ENCODE peak calls at places on chromosomes 13 and 19, in eight cellular contexts. H is esophagus squamous epithelium, V is uterus, G is HCT116, N is IMR-90, S is GM12878, O is ovary, M is A549. Y is an unnamed sample.

GRCh38 chr19:2552859-2553258 is 76.9 kb downstream of the GADD45B start:
- DNase-seq in O (no peak), N (no peak), H (no peak), V (no peak), M (no peak), G (no peak), S (peak), Y (peak)

GRCh38 chr13:97222934-97223710 is 989 bp downstream of the MBNL2 start:
- DNase-seq in H (no peak), S (no peak), M (no peak), V (no peak), O (no peak), N (no peak), G (no peak), Y (no peak)

GRCh38 chr13:106523566-106523965 is 11.9 kb downstream of the EFNB2 start:
- DNase-seq in S (no peak), G (no peak), V (no peak), N (no peak), M (no peak), O (no peak), H (no peak), Y (no peak)

GRCh38 chr13:95858286-95859075 is 181.5 kb downstream of the DNAJC3 start:
- DNase-seq in S (no peak), M (no peak), G (no peak), N (peak), H (no peak), O (no peak), V (no peak), Y (no peak)

GRCh38 chr13:59343993-59344780 is 819.5 kb downstream of the DIAPH3 start:
- DNase-seq in M (no peak), S (no peak), N (no peak), O (no peak), H (no peak), V (no peak), G (no peak), Y (no peak)

GRCh38 chr19:648305-648704 is 8.6 kb downstream of the FGF22 start:
- DNase-seq in S (no peak), O (no peak), M (no peak), G (no peak), H (no peak), N (no peak), V (no peak), Y (no peak)

GRCh38 chr13:95553271-95553588 is 710 bp downstream of the CLDN10 start:
- DNase-seq in V (no peak), M (no peak), S (no peak), O (no peak), G (no peak), N (no peak), H (no peak), Y (no peak)

GRCh38 chr19:39498262-39499081 is at the start of gene DLL3:
- DNase-seq in G (no peak), V (no peak), N (peak), O (no peak), S (no peak), M (no peak), H (no peak), Y (no peak)

GRCh38 chr13:111204438-111205177 is 89.5 kb downstream of the ARHGEF7 start:
- DNase-seq in G (no peak), M (no peak), S (no peak), H (no peak), O (peak), V (peak), N (peak), Y (no peak)

GRCh38 chr19:14006766-14007562 is 844 bp upstream of the RFX1 start:
- DNase-seq in N (no peak), M (peak), H (no peak), G (no peak), S (no peak), O (peak), V (no peak), Y (no peak)

GRCh38 chr19:2231621-2232221 is 4.4 kb downstream of the PLEKHJ1 start:
- DNase-seq in M (no peak), H (no peak), S (no peak), V (no peak), N (no peak), O (no peak), G (no peak), Y (no peak)

GRCh38 chr13:76293346-76293745 is 592.9 kb downstream of the KCTD12 start:
- DNase-seq in O (no peak), G (no peak), M (no peak), S (no peak), H (no peak), N (peak), V (no peak), Y (no peak)

GRCh38 chr13:59479629-59480028 is 684.1 kb downstream of the DIAPH3 start:
- DNase-seq in S (no peak), G (no peak), O (no peak), H (no peak), N (no peak), V (no peak), M (no peak), Y (no peak)

GRCh38 chr13:108897955-108898354 is 268.5 kb downstream of the MYO16 start:
- DNase-seq in M (no peak), H (no peak), N (peak), V (no peak), S (no peak), O (no peak), G (no peak), Y (no peak)

GRCh38 chr13:109778102-109778542 is 8.3 kb downstream of the IRS2 start:
- DNase-seq in H (no peak), N (peak), S (no peak), G (no peak), M (no peak), V (no peak), O (no peak), Y (no peak)

GRCh38 chr13:81408647-81409046 is 1067.7 kb upstream of the SPRY2 start:
- DNase-seq in M (no peak), S (no peak), H (no peak), N (no peak), O (no peak), G (no peak), V (no peak), Y (no peak)

GRCh38 chr13:106277483-106278154 is 257.8 kb downstream of the EFNB2 start:
- DNase-seq in H (no peak), O (no peak), V (no peak), G (no peak), S (no peak), M (no peak), N (no peak), Y (no peak)

GRCh38 chr19:33712268-33712667 is 84.4 kb upstream of the KCTD15 start:
- DNase-seq in N (no peak), O (no peak), S (no peak), M (no peak), V (no peak), G (no peak), H (no peak), Y (no peak)

GRCh38 chr13:101627556-101627943 is 175.1 kb downstream of the ITGBL1 start:
- DNase-seq in S (no peak), G (no peak), H (no peak), N (peak), M (no peak), V (no peak), O (no peak), Y (no peak)

GRCh38 chr13:110244096-110244830 is 62.7 kb downstream of the COL4A1 start:
- DNase-seq in S (no peak), G (no peak), O (no peak), H (no peak), M (no peak), N (peak), V (peak), Y (no peak)

GRCh38 chr13:23380534-23380933 is 53.0 kb downstream of the SACS start:
- DNase-seq in G (no peak), V (no peak), S (no peak), N (peak), O (no peak), M (no peak), H (no peak), Y (no peak)

GRCh38 chr19:39497850-39498261 is 891 bp upstream of the DLL3 start:
- DNase-seq in N (peak), G (no peak), H (no peak), V (no peak), O (peak), M (no peak), S (no peak), Y (no peak)

GRCh38 chr13:40539954-40540706 is 126.3 kb downstream of the FOXO1 start:
- DNase-seq in V (no peak), N (peak), O (no peak), G (peak), M (peak), S (no peak), H (no peak), Y (no peak)

GRCh38 chr19:31179471-31179852 is 169.8 kb downstream of the TSHZ3 start:
- DNase-seq in H (no peak), S (no peak), G (no peak), V (no peak), N (no peak), M (no peak), O (no peak), Y (no peak)

GRCh38 chr13:51453959-51454703 is 1.3 kb upstream of the INTS6 start:
- DNase-seq in N (peak), G (no peak), H (no peak), O (peak), M (no peak), V (peak), S (no peak), Y (no peak)

GRCh38 chr13:37715606-37716015 is 117.0 kb upstream of the POSTN start:
- DNase-seq in V (no peak), G (no peak), S (no peak), O (no peak), M (no peak), N (peak), H (no peak), Y (no peak)

GRCh38 chr13:113664751-113665581 is 2.1 kb upstream of the GRK1 start:
- DNase-seq in V (peak), G (no peak), O (peak), H (no peak), M (no peak), N (no peak), S (no peak), Y (no peak)

GRCh38 chr13:23350009-23350408 is 83.5 kb downstream of the SACS start:
- DNase-seq in G (no peak), N (no peak), M (peak), S (no peak), H (no peak), O (no peak), V (no peak), Y (no peak)

GRCh38 chr13:23462815-23463559 is 29.5 kb upstream of the SACS start:
- DNase-seq in O (no peak), M (no peak), N (peak), S (no peak), G (no peak), H (no peak), V (no peak), Y (no peak)

GRCh38 chr19:53906211-53907192 is 2.6 kb upstream of the CACNG7 start:
- DNase-seq in O (peak), N (no peak), H (no peak), M (peak), V (no peak), S (no peak), G (no peak), Y (peak)

GRCh38 chr19:35136977-35137702 is 1.5 kb upstream of the FXYD1 start:
- DNase-seq in S (no peak), N (no peak), G (no peak), H (no peak), O (no peak), M (no peak), V (no peak), Y (no peak)

GRCh38 chr13:39501711-39502324 is 101.2 kb downstream of the LHFPL6 start:
- DNase-seq in N (no peak), H (no peak), V (no peak), M (no peak), O (no peak), S (no peak), G (no peak), Y (no peak)

GRCh38 chr19:29247912-29248311 is 35.0 kb upstream of the UQCRFS1 start:
- DNase-seq in S (no peak), G (no peak), N (no peak), H (no peak), M (no peak), V (no peak), O (no peak), Y (no peak)

GRCh38 chr13:23488442-23488841 is 54.9 kb upstream of the SACS start:
- DNase-seq in N (peak), V (no peak), O (no peak), H (no peak), G (no peak), M (no peak), S (no peak), Y (no peak)

GRCh38 chr19:36379510-36379819 is 464 bp upstream of the ZFP14 start:
- DNase-seq in G (no peak), M (no peak), H (no peak), N (no peak), S (no peak), O (no peak), V (no peak), Y (no peak)

GRCh38 chr19:40524133-40524549 is 52.5 kb upstream of the SHKBP1 start:
- DNase-seq in M (no peak), O (no peak), V (no peak), N (no peak), S (no peak), H (no peak), G (no peak), Y (no peak)

GRCh38 chr13:77776704-77777103 is 79.2 kb downstream of the SLAIN1 start:
- DNase-seq in V (no peak), S (no peak), O (no peak), H (no peak), M (no peak), G (no peak), N (no peak), Y (no peak)

GRCh38 chr13:77774181-77774580 is 76.7 kb downstream of the SLAIN1 start:
- DNase-seq in H (no peak), V (no peak), S (no peak), N (no peak), M (no peak), G (no peak), O (no peak), Y (no peak)

GRCh38 chr13:77784531-77784930 is 87.0 kb downstream of the SLAIN1 start:
- DNase-seq in M (no peak), H (no peak), S (no peak), G (no peak), N (no peak), V (no peak), O (no peak), Y (no peak)

GRCh38 chr13:77781804-77782203 is 84.3 kb downstream of the SLAIN1 start:
- DNase-seq in N (no peak), M (no peak), G (no peak), H (no peak), S (no peak), V (no peak), O (no peak), Y (no peak)

GRCh38 chr13:77779461-77780272 is 82.2 kb downstream of the SLAIN1 start:
- DNase-seq in V (peak), S (peak), M (peak), G (peak), H (no peak), N (peak), O (no peak), Y (peak)
- TF ChIP-seq POLR2A in V (no peak), S (no peak), M (no peak), G (no peak), H (no peak), N (no peak), O (no peak), Y (no peak)

DNA sequence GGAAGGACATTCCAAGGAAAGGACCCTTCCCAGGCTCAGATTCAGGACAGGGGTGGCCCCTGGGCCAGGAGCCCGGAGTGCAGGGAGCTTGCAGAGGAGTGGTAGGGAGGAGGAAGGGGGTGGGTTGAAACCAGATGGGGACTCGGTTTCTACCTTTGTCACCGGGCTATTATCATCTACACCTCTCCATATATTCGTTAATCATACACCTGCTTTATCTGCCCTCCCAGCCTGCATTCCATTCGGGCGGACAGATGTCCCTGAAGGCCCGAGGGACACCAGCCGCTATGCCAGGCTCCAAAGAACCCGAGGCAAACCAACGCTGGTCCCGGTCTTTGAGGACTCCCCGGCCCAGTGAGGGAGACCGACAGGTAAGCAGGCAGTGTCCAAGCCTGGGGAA is 15.5 kb upstream of the MYH14 start:
- DNase-seq in S (no peak), V (no peak), M (no peak), N (no peak), G (no peak), O (no peak), H (no peak), Y (no peak)
- TF ChIP-seq POLR2A in S (no peak), V (no peak), M (no peak), N (no peak), G (no peak), O (no peak), H (no peak), Y (no peak)

GRCh38 chr19:5141926-5142724 is 173.2 kb downstream of the KDM4B start:
- DNase-seq in N (no peak), S (no peak), O (no peak), H (no peak), M (no peak), V (no peak), G (no peak), Y (no peak)
- TF ChIP-seq POLR2A in N (no peak), S (peak), O (no peak), H (no peak), M (no peak), V (no peak), G (no peak), Y (peak)

GRCh38 chr19:8505680-8506401 is 3.4 kb upstream of the PRAM1 start:
- DNase-seq in N (peak), V (peak), O (peak), G (no peak), H (no peak), S (no peak), M (peak), Y (peak)
- TF ChIP-seq POLR2A in N (no peak), V (no peak), O (no peak), G (peak), H (no peak), S (peak), M (no peak), Y (no peak)

GRCh38 chr19:55158848-55159793 is 1.6 kb upstream of the TNNI3 start:
- DNase-seq in M (peak), H (no peak), G (no peak), V (no peak), N (no peak), S (no peak), O (no peak), Y (no peak)
- TF ChIP-seq POLR2A in M (no peak), H (no peak), G (no peak), V (no peak), N (no peak), S (no peak), O (no peak), Y (no peak)

DNA sequence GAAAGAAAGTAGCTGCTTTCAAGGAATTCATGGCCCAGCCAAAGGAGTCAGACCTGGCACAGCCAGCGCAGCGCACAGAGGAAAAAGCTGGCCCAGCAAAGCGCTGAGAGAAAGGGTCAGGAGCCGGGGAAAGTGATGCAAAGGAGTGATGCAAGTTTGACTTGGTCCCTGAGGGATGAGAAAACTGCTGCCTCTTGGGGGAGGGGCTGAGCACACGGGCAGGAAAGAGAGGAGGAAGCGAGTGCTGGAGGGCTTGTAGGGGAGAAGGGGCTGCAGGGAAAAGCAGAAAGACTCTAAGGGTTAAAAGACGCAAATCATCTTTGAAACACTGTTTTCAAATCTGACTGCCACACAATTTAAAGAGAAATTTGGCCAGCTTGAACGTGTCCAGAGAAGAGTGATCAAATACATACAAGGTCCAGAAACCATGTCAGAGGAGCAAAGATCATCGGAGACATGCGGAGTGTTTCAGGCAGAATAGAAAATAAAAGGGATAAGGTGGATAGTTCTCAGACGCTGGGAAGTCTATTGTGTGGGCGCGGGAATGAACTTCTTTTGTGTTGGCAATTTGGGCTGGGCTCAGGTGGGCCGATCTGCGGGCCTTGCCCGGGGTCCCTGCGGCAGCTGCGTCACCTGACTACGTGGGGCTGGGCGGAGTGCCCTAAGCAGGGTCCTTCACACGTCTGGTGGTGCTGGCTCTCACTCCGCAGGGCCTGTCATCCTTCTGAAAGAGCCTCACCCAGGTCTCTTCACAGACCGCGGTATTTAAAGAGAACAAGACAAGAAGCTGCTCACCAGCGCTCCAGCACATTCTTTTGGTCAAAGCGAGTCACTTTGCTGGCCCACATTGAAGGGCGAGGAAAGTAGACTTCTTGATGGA is 18.1 kb downstream of the N4BP2L1 start:
- DNase-seq in N (peak), O (peak), H (no peak), S (no peak), G (no peak), V (peak), M (no peak), Y (no peak)
- TF ChIP-seq POLR2A in N (no peak), O (no peak), H (no peak), S (no peak), G (no peak), V (no peak), M (no peak), Y (no peak)

DNA sequence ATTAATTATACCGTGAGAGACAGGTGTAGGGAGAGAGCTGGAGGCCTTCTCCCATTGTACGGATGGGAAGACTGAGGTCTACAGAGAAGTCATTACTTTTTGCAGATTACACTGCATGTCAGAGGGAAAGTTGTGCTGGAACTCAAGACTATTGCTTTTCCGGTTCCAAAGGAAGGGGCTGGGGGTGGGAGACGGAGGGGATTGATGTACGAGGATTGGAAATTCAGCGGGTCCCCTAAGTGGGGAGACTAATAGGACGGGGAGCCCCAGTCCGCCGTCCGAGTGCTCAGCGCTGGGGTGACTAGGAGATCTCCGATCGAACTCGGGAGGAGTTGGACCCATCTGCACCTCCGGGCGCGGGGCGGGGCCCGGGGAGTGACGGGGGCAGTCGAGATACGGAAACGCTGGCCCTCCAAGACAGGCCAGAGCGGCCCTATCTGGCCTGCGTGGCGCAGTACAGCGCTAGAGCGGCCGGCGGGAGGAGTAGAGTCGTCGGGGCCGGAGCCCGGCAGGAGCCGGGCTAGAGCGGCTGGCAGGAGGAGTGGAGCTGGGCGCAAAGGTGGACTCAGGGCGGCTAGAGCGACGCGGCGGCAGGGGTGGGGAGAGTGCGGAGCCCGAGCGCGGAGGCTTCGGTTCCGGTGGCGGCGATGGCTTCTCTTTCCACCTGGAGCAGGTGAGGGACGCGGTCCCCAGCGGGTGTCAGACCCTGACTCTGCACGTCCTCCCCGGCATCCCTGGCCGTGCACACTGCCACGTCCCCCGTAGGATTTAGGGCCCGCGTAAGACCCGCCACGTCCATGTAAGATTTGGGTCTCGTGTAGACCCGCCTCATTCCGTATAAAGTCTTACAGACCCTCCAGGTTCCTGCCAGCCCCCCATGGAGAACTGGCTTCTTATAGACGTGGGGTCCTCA is 1.1 kb downstream of the ARHGEF1 start:
- DNase-seq in O (peak), M (peak), H (peak), V (peak), G (peak), N (peak), S (peak), Y (peak)
- TF ChIP-seq POLR2A in O (peak), M (peak), H (no peak), V (peak), G (peak), N (peak), S (peak), Y (peak)

GRCh38 chr19:38409631-38410133 is 6.8 kb downstream of the FAM98C start:
- DNase-seq in M (no peak), H (no peak), V (no peak), O (peak), N (peak), S (no peak), G (no peak), Y (no peak)
- TF ChIP-seq POLR2A in M (no peak), H (no peak), V (no peak), O (no peak), N (no peak), S (peak), G (no peak), Y (no peak)

Y was measured in GM12891.